ENCODE peak calls at places on chromosomes 16 and 17, in nine cellular contexts. B is kidney tubule cell, W is T-helper 9 cell, T is Karpas-422, V is AG04449, D is AG08395, J is kidney epithelial cell, K is T47D, Q is T-helper 17 cell. X is an unnamed sample.

GRCh38 chr16:85851034-85851780 is 47.8 kb upstream of the IRF8 start:
- DNase-seq in K (no peak), B (no peak), Q (no peak), T (no peak), W (no peak), J (no peak), V (no peak), D (no peak), X (peak)

GRCh38 chr16:67170168-67170947 is at the start of gene NOL3:
- DNase-seq in W (no peak), T (no peak), B (peak), K (peak), V (no peak), Q (no peak), D (peak), J (no peak), X (no peak)

GRCh38 chr17:53150101-53150698 is 672.5 kb upstream of the KIF2B start:
- DNase-seq in D (no peak), B (peak), V (no peak), T (no peak), J (no peak), W (no peak), K (peak), Q (no peak), X (no peak)

GRCh38 chr17:72071330-72071729 is 49.5 kb upstream of the SOX9 start:
- DNase-seq in T (no peak), W (no peak), J (no peak), Q (no peak), V (no peak), K (no peak), B (no peak), D (no peak), X (no peak)

GRCh38 chr17:17507465-17508011 is 11.3 kb upstream of the RASD1 start:
- DNase-seq in K (no peak), T (no peak), W (no peak), Q (peak), J (no peak), B (no peak), V (no peak), D (no peak), X (no peak)

GRCh38 chr16:2968738-2969544 is at the start of gene PAQR4:
- DNase-seq in D (peak), Q (peak), T (peak), B (peak), W (peak), K (peak), J (peak), V (no peak), X (peak)

GRCh38 chr17:42233994-42234393 is 39.7 kb upstream of the GHDC start:
- DNase-seq in K (no peak), B (no peak), D (no peak), W (no peak), J (no peak), Q (no peak), V (no peak), T (no peak), X (no peak)

GRCh38 chr16:9415588-9415987 is 324.1 kb downstream of the HAPSTR1 start:
- DNase-seq in T (no peak), V (no peak), D (no peak), K (no peak), J (no peak), B (no peak), Q (no peak), W (no peak), X (no peak)

GRCh38 chr17:34703533-34703932 is 124.2 kb downstream of the TMEM132E start:
- DNase-seq in V (no peak), D (peak), Q (no peak), T (peak), K (peak), B (peak), W (peak), J (no peak), X (no peak)

GRCh38 chr16:21946889-21947635 is 6.1 kb upstream of the UQCRC2 start:
- DNase-seq in J (no peak), Q (no peak), V (no peak), K (no peak), D (no peak), W (no peak), B (no peak), T (no peak), X (no peak)